ENCODE peak calls at places on chromosomes 3 and 15, in ten cellular contexts. U is mammary epithelial cell; Y is endothelial cell of umbilical vein; H is tibial artery; X is lower lobe of right lung; S is fibroblast of lung; F is lung; B is left ventricle myocardium inferior; Z is HCT116; T is CD8-positive, alpha-beta T cell. C is an unnamed sample. For H3K27me3, the result is how much of the 10 kb centered on the place peaks cover.

GRCh38 chr3:53201190-53201504 is 40.1 kb downstream of the PRKCD start:
- DNase-seq in T (no peak), Y (no peak), S (no peak), B (no peak), H (no peak), X (no peak), U (no peak), F (no peak), Z (no peak), C (no peak)

GRCh38 chr15:87575896-87576295 is 680.6 kb downstream of the NTRK3 start:
- DNase-seq in S (no peak), H (no peak), T (no peak), X (no peak), Z (no peak), B (no peak), F (no peak), U (peak), Y (no peak), C (peak)

GRCh38 chr15:24848050-24848449 is 106.7 kb upstream of the SNRPN start:
- DNase-seq in X (no peak), B (peak), U (no peak), Y (peak), F (no peak), H (no peak), S (peak), Z (no peak), T (no peak), C (no peak)

GRCh38 chr3:167941234-167941995 is 154.3 kb downstream of the GOLIM4 start:
- DNase-seq in X (peak), Z (no peak), S (peak), Y (peak), U (peak), F (peak), T (no peak), B (no peak), H (peak), C (peak)

GRCh38 chr3:192947421-192947820 is 29.8 kb upstream of the MB21D2 start:
- DNase-seq in T (no peak), S (peak), Y (no peak), Z (no peak), B (no peak), X (no peak), H (no peak), U (no peak), F (no peak), C (no peak)

GRCh38 chr3:30199096-30199734 is 407.2 kb upstream of the TGFBR2 start:
- DNase-seq in T (peak), B (peak), H (peak), U (peak), S (peak), F (peak), X (peak), Z (peak), Y (peak), C (peak)

GRCh38 chr15:44811347-44811746 is 75.0 kb downstream of the TRIM69 start:
- DNase-seq in Z (peak), X (no peak), H (no peak), T (no peak), S (no peak), Y (no peak), U (peak), B (no peak), F (no peak), C (no peak)

GRCh38 chr3:142904639-142905441 is 16.0 kb upstream of the PCOLCE2 start:
- DNase-seq in T (no peak), S (peak), Z (no peak), H (peak), F (no peak), B (no peak), X (no peak), Y (no peak), U (peak), C (no peak)

GRCh38 chr3:169813757-169814517 is 1.2 kb upstream of the LRRC34 start:
- DNase-seq in Y (peak), H (no peak), B (no peak), T (peak), S (no peak), Z (no peak), U (no peak), X (peak), F (peak), C (peak)

GRCh38 chr3:159792070-159792469 is 196.6 kb upstream of the IL12A start:
- DNase-seq in S (no peak), Z (no peak), H (no peak), F (no peak), T (no peak), B (no peak), X (no peak), Y (no peak), U (no peak), C (no peak)

GRCh38 chr3:133611534-133611933 is 38.0 kb downstream of the CDV3 start:
- DNase-seq in S (no peak), F (no peak), H (no peak), T (no peak), X (no peak), U (no peak), Y (no peak), B (no peak), Z (no peak), C (no peak)

GRCh38 chr15:34721802-34722795 is 32.7 kb downstream of the GJD2 start:
- DNase-seq in Y (peak), H (peak), S (peak), T (no peak), Z (peak), B (peak), F (no peak), X (no peak), U (peak), C (peak)

GRCh38 chr3:71129611-71130515 is 453.7 kb downstream of the FOXP1 start:
- DNase-seq in Y (peak), F (no peak), U (peak), T (no peak), H (no peak), S (peak), Z (no peak), B (no peak), X (no peak), C (no peak)

GRCh38 chr15:28901587-28901980 is 15.8 kb downstream of the APBA2 start:
- DNase-seq in H (no peak), B (no peak), Y (no peak), X (no peak), T (no peak), S (no peak), Z (no peak), F (no peak), U (no peak), C (no peak)

GRCh38 chr15:60660290-60661051 is 181.5 kb upstream of the ICE2 start:
- DNase-seq in T (no peak), F (no peak), S (peak), Z (no peak), X (no peak), Y (peak), B (no peak), U (peak), H (peak), C (peak)

GRCh38 chr15:25862469-25863066 is 559 bp downstream of the ATP10A start:
- DNase-seq in X (peak), T (peak), Z (no peak), H (no peak), U (peak), B (no peak), Y (no peak), S (peak), F (peak), C (no peak)

GRCh38 chr3:58620446-58620845 is 43.3 kb upstream of the FAM107A start:
- DNase-seq in H (no peak), B (no peak), Z (no peak), U (no peak), S (no peak), F (no peak), X (no peak), T (no peak), Y (no peak), C (no peak)

GRCh38 chr3:142355692-142356091 is 92.1 kb downstream of the XRN1 start:
- DNase-seq in T (no peak), S (no peak), H (no peak), X (no peak), U (no peak), Y (no peak), F (no peak), B (no peak), Z (no peak), C (no peak)

GRCh38 chr3:118128886-118129285 is 905.8 kb downstream of the IGSF11 start:
- DNase-seq in X (no peak), S (peak), Y (no peak), F (no peak), Z (no peak), B (no peak), T (no peak), U (peak), H (no peak), C (peak)

DNA sequence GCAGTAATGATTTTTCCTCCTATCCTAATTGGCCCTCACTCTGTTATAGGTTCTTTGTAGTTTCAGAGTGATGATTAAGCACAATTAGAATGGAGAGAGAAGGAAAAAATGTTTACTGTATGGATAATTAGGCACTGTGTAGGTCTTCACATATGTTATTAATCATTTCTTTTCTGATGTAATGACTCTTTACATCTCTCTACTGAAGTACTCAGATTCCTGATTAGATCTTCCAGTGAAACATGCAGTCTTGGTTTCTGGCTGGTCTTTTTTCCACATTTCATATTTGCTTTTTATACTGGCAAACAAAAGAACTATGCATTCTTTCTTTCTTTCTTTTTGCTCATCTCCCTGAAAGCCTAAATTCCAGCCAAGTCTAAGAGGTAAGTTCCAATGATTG is 939.8 kb downstream of the NSUN3 start:
- DNase-seq in T (no peak), X (no peak), H (no peak), Z (no peak), B (no peak), U (no peak), F (no peak), S (no peak), Y (no peak), C (no peak)
- TF ChIP-seq CTCF in T (no peak), X (no peak), H (no peak), Z (no peak), B (no peak), U (no peak), F (no peak), S (no peak), Y (no peak), C (no peak)

GRCh38 chr3:38658886-38659285 is 9.4 kb upstream of the SCN5A start:
- DNase-seq in Y (no peak), H (no peak), X (no peak), Z (no peak), F (no peak), S (no peak), B (no peak), T (no peak), U (no peak), C (no peak)

GRCh38 chr3:38657369-38657768 is 7.9 kb upstream of the SCN5A start:
- DNase-seq in T (no peak), X (no peak), F (no peak), B (no peak), H (no peak), U (no peak), Y (no peak), Z (no peak), S (no peak), C (no peak)

GRCh38 chr3:38653685-38654537 is 4.4 kb upstream of the SCN5A start:
- DNase-seq in Z (no peak), B (no peak), H (no peak), T (no peak), F (no peak), X (no peak), Y (no peak), S (no peak), U (no peak), C (no peak)

GRCh38 chr3:38652934-38653333 is 3.4 kb upstream of the SCN5A start:
- DNase-seq in X (no peak), H (no peak), Y (no peak), Z (no peak), F (no peak), U (no peak), T (no peak), B (no peak), S (no peak), C (no peak)

DNA sequence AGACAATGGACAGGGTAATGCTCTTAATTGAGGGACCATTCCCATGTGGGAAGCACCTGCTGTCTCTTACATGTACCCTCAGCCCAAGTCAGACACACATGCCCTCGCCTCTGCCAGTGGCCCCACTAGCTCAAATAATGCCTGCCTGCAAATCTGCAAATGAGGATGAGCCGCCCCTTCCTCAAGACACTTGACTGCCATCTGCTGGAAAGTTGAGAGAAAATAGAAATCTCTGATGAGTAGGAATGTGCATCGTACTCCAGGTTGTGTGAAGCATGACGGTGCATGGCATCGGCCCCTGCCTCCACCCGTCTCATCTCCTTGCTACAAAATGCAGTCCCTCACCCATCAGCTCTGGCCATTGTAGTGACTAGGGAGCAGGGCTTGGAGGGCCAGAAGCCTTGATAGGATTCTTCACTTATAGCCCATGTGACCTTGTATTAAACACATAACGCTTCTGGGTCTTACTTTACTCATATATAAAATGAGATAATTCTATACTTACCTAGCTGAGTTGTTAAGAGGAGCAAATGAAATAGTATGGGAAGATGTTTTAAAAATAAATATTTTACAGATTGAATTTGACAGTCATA is 6.3 kb upstream of the SCN5A start:
- DNase-seq in F (no peak), B (no peak), Z (peak), X (no peak), H (no peak), Y (peak), T (no peak), S (peak), U (peak), C (peak)
- H3K27me3 ChIP-seq in F (under half), B (half or more), Z (under half), X (half or more), H (under half), Y (under half), T (under half), S (under half), U (under half), C (under half)

GRCh38 chr3:16741890-16742289 is 136.7 kb upstream of the DAZL start:
- DNase-seq in S (peak), Z (no peak), X (no peak), Y (no peak), U (peak), T (no peak), B (peak), F (no peak), H (no peak), C (no peak)
- H3K27ac ChIP-seq in S (no peak), Z (no peak), X (no peak), Y (no peak), U (peak), T (no peak), B (peak), F (peak), H (no peak), C (no peak)

GRCh38 chr3:108322352-108322751 is 26.0 kb downstream of the HHLA2 start:
- DNase-seq in S (no peak), X (no peak), T (no peak), H (no peak), F (no peak), U (no peak), Z (no peak), B (no peak), Y (peak), C (no peak)
- TF ChIP-seq CTCF in S (no peak), X (no peak), T (no peak), H (no peak), F (no peak), U (no peak), Z (peak), B (no peak), Y (no peak), C (peak)

GRCh38 chr3:47469616-47470015 is 6.1 kb downstream of the SCAP start:
- DNase-seq in H (no peak), S (no peak), T (no peak), B (no peak), Y (no peak), Z (no peak), U (no peak), X (no peak), F (no peak), C (no peak)
- H3K27me3 ChIP-seq in H (under half), S (under half), T (under half), B (under half), Y (under half), Z (under half), U (under half), X (under half), F (under half), C (under half)

GRCh38 chr3:12367346-12367745 is 78.5 kb downstream of the PPARG start:
- DNase-seq in X (no peak), Z (no peak), B (no peak), F (no peak), Y (no peak), S (no peak), H (no peak), U (no peak), T (no peak), C (no peak)

GRCh38 chr3:12371525-12372140 is 82.8 kb downstream of the PPARG start:
- DNase-seq in S (peak), H (no peak), T (no peak), B (peak), Z (no peak), F (no peak), U (no peak), X (no peak), Y (no peak), C (no peak)

GRCh38 chr3:12369029-12369428 is 80.2 kb downstream of the PPARG start:
- DNase-seq in F (no peak), S (no peak), U (no peak), Y (no peak), T (no peak), X (no peak), Z (no peak), B (no peak), H (no peak), C (no peak)

GRCh38 chr3:12370758-12371157 is 81.9 kb downstream of the PPARG start:
- DNase-seq in B (no peak), T (no peak), H (no peak), F (no peak), X (no peak), Z (peak), Y (peak), S (peak), U (no peak), C (no peak)

DNA sequence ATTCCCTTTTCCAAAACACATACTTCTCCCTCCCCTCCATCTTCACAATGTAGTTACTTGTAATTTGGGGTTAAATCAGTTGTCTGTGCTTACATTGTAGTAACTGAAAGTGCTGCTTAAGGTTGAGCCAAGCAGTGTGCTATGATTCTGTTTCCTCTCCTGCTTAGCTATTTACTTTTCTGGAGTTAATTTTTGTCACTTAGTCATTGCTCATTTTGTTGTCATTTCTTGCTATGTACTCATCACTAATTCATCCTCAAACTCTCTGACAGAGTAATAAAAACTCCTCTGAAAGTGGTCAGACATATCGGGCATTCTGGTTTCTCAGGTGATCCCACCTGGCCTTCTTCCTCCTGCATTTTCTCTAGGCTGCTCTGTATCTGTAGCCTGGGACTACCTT is 80.7 kb downstream of the PPARG start:
- DNase-seq in Y (no peak), X (no peak), F (no peak), B (no peak), H (no peak), Z (no peak), U (no peak), T (no peak), S (no peak), C (no peak)
- H3K27ac ChIP-seq in Y (no peak), X (no peak), F (peak), B (peak), H (no peak), Z (peak), U (no peak), T (no peak), S (no peak), C (no peak)

C was measured in foreskin keratinocyte.